ENCODE peak calls at places on chromosomes 12 and 14, in eight cellular contexts. L, R, D, J, S, W, B and Z are unnamed samples.

GRCh38 chr12:64412458-64412857 is 8.3 kb downstream of the XPOT start:
- DNase-seq in J (no peak), L (no peak), D (no peak), R (no peak), S (no peak), W (no peak), B (no peak), Z (no peak)

GRCh38 chr12:83945871-83946270 is 966.7 kb downstream of the SLC6A15 start:
- DNase-seq in L (no peak), S (peak), W (no peak), R (no peak), J (peak), B (no peak), D (no peak), Z (no peak)

GRCh38 chr14:84197704-84198103 is 1332.2 kb upstream of the FLRT2 start:
- DNase-seq in B (no peak), W (no peak), J (no peak), R (no peak), S (peak), L (no peak), D (no peak), Z (no peak)

GRCh38 chr14:85535316-85535715 is 5.4 kb downstream of the FLRT2 start:
- DNase-seq in W (no peak), D (no peak), J (peak), B (no peak), R (no peak), S (peak), L (no peak), Z (no peak)

GRCh38 chr12:83153156-83153555 is 466.4 kb downstream of the TMTC2 start:
- DNase-seq in R (no peak), D (no peak), W (no peak), S (no peak), L (no peak), J (no peak), B (no peak), Z (no peak)

GRCh38 chr12:6034596-6034995 is 89.5 kb upstream of the ANO2 start:
- DNase-seq in S (no peak), J (no peak), R (no peak), D (no peak), W (no peak), L (no peak), B (no peak), Z (no peak)

GRCh38 chr12:122730215-122731014 is at the start of gene HCAR1:
- DNase-seq in S (peak), L (no peak), D (no peak), J (peak), R (peak), W (no peak), B (no peak), Z (no peak)

GRCh38 chr12:20259786-20260185 is 108.6 kb upstream of the PDE3A start:
- DNase-seq in W (no peak), L (no peak), D (no peak), B (no peak), R (no peak), J (no peak), S (no peak), Z (no peak)

GRCh38 chr12:81974762-81975161 is 215.6 kb upstream of the PPFIA2 start:
- DNase-seq in W (no peak), L (no peak), D (no peak), R (no peak), B (no peak), S (no peak), J (no peak), Z (no peak)

GRCh38 chr14:31278883-31279282 is 71.3 kb upstream of the HECTD1 start:
- DNase-seq in W (no peak), S (no peak), R (no peak), L (no peak), D (no peak), J (no peak), B (no peak), Z (no peak)

GRCh38 chr12:64998327-64999156 is 122.6 kb downstream of the WIF1 start:
- DNase-seq in B (no peak), S (no peak), R (no peak), W (no peak), L (no peak), J (no peak), D (no peak), Z (no peak)

GRCh38 chr12:269216-269615 is 6.6 kb upstream of the SLC6A13 start:
- DNase-seq in B (no peak), D (no peak), J (no peak), W (no peak), R (no peak), L (no peak), S (no peak), Z (no peak)

GRCh38 chr14:94239416-94239815 is 53.7 kb downstream of the SERPINA10 start:
- DNase-seq in L (no peak), J (no peak), R (no peak), S (no peak), B (no peak), D (no peak), W (no peak), Z (no peak)

GRCh38 chr12:62654558-62655241 is 188.1 kb downstream of the MON2 start:
- DNase-seq in W (no peak), D (no peak), B (no peak), L (no peak), S (no peak), R (no peak), J (no peak), Z (no peak)

GRCh38 chr12:24039113-24039525 is 89.6 kb upstream of the SOX5 start:
- DNase-seq in J (peak), B (no peak), R (no peak), L (no peak), D (no peak), S (no peak), W (no peak), Z (no peak)

GRCh38 chr14:47966411-47966810 is 291.0 kb upstream of the MDGA2 start:
- DNase-seq in W (no peak), B (no peak), R (no peak), S (no peak), L (no peak), J (no peak), D (no peak), Z (no peak)

GRCh38 chr12:6041891-6042290 is 82.6 kb downstream of the VWF start:
- DNase-seq in L (no peak), D (no peak), W (no peak), B (no peak), R (no peak), J (peak), S (no peak), Z (no peak)

GRCh38 chr12:50924131-50924438 is 28.3 kb upstream of the HIGD1C start:
- DNase-seq in W (no peak), L (no peak), B (no peak), R (no peak), S (no peak), J (no peak), D (no peak), Z (no peak)

GRCh38 chr12:52185400-52185967 is 6.3 kb downstream of the KRT80 start:
- DNase-seq in L (no peak), J (no peak), R (no peak), B (no peak), S (no peak), D (no peak), W (no peak), Z (no peak)

GRCh38 chr14:66508846-66509621 is 1.1 kb downstream of the GPHN start:
- DNase-seq in S (peak), L (no peak), D (peak), R (peak), J (peak), W (peak), B (peak), Z (peak)

GRCh38 chr12:24991209-24992049 is 42.5 kb upstream of the BCAT1 start:
- DNase-seq in R (no peak), W (no peak), S (peak), D (no peak), B (peak), J (peak), L (no peak), Z (no peak)

GRCh38 chr14:34843011-34843554 is 32.1 kb downstream of the BAZ1A start:
- DNase-seq in W (no peak), S (peak), B (no peak), D (no peak), L (no peak), J (peak), R (no peak), Z (no peak)

GRCh38 chr14:101189962-101190560 is 286.5 kb upstream of the RTL1 start:
- DNase-seq in D (no peak), L (no peak), W (no peak), B (no peak), S (no peak), J (no peak), R (no peak), Z (no peak)

GRCh38 chr14:93830753-93831461 is 42.6 kb upstream of the PRIMA1 start:
- DNase-seq in L (no peak), D (no peak), B (no peak), J (no peak), R (no peak), W (no peak), S (no peak), Z (no peak)

GRCh38 chr14:69651653-69652052 is 40.3 kb downstream of the SUSD6 start:
- DNase-seq in D (no peak), S (no peak), L (no peak), W (no peak), R (no peak), J (no peak), B (no peak), Z (no peak)

GRCh38 chr12:6539276-6540134 is 5.2 kb downstream of the GAPDH start:
- DNase-seq in S (peak), J (no peak), L (no peak), B (no peak), R (no peak), D (no peak), W (no peak), Z (peak)